ENCODE peak calls at places on chromosomes 16 and 17, in four cellular contexts. U is OCI-LY7, Y is WTC11, E is right lobe of liver. O is an unnamed sample.

GRCh38 chr16:27408012-27408601 is 6.1 kb downstream of the IL21R start:
- DNase-seq in U (peak), E (no peak), Y (no peak), O (no peak)

GRCh38 chr17:74712301-74712700 is 422 bp downstream of the CD300LF start:
- DNase-seq in Y (no peak), E (no peak), U (no peak), O (no peak)

GRCh38 chr16:73047221-73047535 is 750 bp downstream of the ZFHX3 start:
- DNase-seq in E (no peak), U (no peak), Y (no peak), O (no peak)

GRCh38 chr17:29710891-29711418 is 88.2 kb upstream of the CORO6 start:
- DNase-seq in E (no peak), U (no peak), Y (no peak), O (no peak)

GRCh38 chr16:25256821-25257503 is 683 bp downstream of the ZKSCAN2 start:
- DNase-seq in Y (peak), U (peak), E (no peak), O (no peak)

GRCh38 chr17:19736071-19736470 is 12.0 kb downstream of the ALDH3A1 start:
- DNase-seq in E (no peak), U (no peak), Y (no peak), O (no peak)

GRCh38 chr16:58116529-58116928 is 12.7 kb downstream of the CFAP20 start:
- DNase-seq in U (no peak), Y (no peak), E (no peak), O (no peak)

GRCh38 chr17:54381482-54381881 is 519.2 kb upstream of the TOM1L1 start:
- DNase-seq in E (no peak), Y (no peak), U (no peak), O (no peak)

GRCh38 chr16:84741351-84741791 is 41.6 kb downstream of the USP10 start:
- DNase-seq in E (no peak), Y (no peak), U (no peak), O (no peak)

GRCh38 chr16:48583075-48584065 is 26.6 kb downstream of the N4BP1 start:
- DNase-seq in Y (no peak), E (no peak), U (no peak), O (no peak)

GRCh38 chr16:68700120-68700519 is 37.0 kb upstream of the CDH1 start:
- DNase-seq in Y (no peak), U (no peak), E (no peak), O (no peak)

GRCh38 chr16:30473231-30474061 is 904 bp downstream of the ITGAL start:
- DNase-seq in U (no peak), Y (no peak), E (peak), O (peak)

GRCh38 chr16:89060207-89060794 is 33.4 kb upstream of the ACSF3 start:
- DNase-seq in E (no peak), Y (no peak), U (peak), O (no peak)

GRCh38 chr16:85947511-85948509 is 48.8 kb downstream of the IRF8 start:
- DNase-seq in U (peak), E (no peak), Y (no peak), O (peak)

GRCh38 chr17:46782250-46782953 is 36.1 kb downstream of the WNT3 start:
- DNase-seq in E (peak), Y (peak), U (peak), O (no peak)

O was measured in mucosa of descending colon.